ENCODE peak calls at places on chromosomes 3 and 15, in nine cellular contexts. One of them, this sample, is unnamed.

GRCh38 chr3:24220859-24221657 is 273.6 kb downstream of the THRB start:
- DNase-seq in AG04449: peak
- DNase-seq in NCI-H2227 treated with DMSO at 0.1 percent for 48 hours: no peak
- DNase-seq in tibial artery: peak
- DNase-seq in T-cell: no peak
- DNase-seq in iris pigment epithelial cell: peak
- DNase-seq in heart left ventricle: no peak
- DNase-seq in stimulated activated CD8-positive, alpha-beta memory T cell treated with anti-CD3 and anti-CD28 coated beads, Interleukin-7, amount 100 ng/mL, for 48 hours: no peak
- DNase-seq in AML-193: no peak
- DNase-seq in this sample: peak

GRCh38 chr3:194283218-194284006 is 67.7 kb downstream of the CPN2 start:
- DNase-seq in AG04449: no peak
- DNase-seq in NCI-H2227 treated with DMSO at 0.1 percent for 48 hours: no peak
- DNase-seq in tibial artery: peak
- DNase-seq in T-cell: no peak
- DNase-seq in iris pigment epithelial cell: no peak
- DNase-seq in heart left ventricle: no peak
- DNase-seq in stimulated activated CD8-positive, alpha-beta memory T cell treated with anti-CD3 and anti-CD28 coated beads, Interleukin-7, amount 100 ng/mL, for 48 hours: no peak
- DNase-seq in AML-193: no peak
- DNase-seq in this sample: peak

GRCh38 chr3:149216195-149216869 is 5.3 kb downstream of the CP start:
- DNase-seq in AG04449: no peak
- DNase-seq in NCI-H2227 treated with DMSO at 0.1 percent for 48 hours: no peak
- DNase-seq in tibial artery: no peak
- DNase-seq in T-cell: no peak
- DNase-seq in iris pigment epithelial cell: peak
- DNase-seq in heart left ventricle: no peak
- DNase-seq in stimulated activated CD8-positive, alpha-beta memory T cell treated with anti-CD3 and anti-CD28 coated beads, Interleukin-7, amount 100 ng/mL, for 48 hours: no peak
- DNase-seq in AML-193: no peak
- DNase-seq in this sample: no peak

GRCh38 chr3:113234688-113235260 is 23.4 kb downstream of the BOC start:
- DNase-seq in AG04449: no peak
- DNase-seq in NCI-H2227 treated with DMSO at 0.1 percent for 48 hours: no peak
- DNase-seq in tibial artery: no peak
- DNase-seq in T-cell: no peak
- DNase-seq in iris pigment epithelial cell: no peak
- DNase-seq in heart left ventricle: no peak
- DNase-seq in stimulated activated CD8-positive, alpha-beta memory T cell treated with anti-CD3 and anti-CD28 coated beads, Interleukin-7, amount 100 ng/mL, for 48 hours: no peak
- DNase-seq in AML-193: no peak
- DNase-seq in this sample: no peak

GRCh38 chr3:71051893-71052687 is 531.4 kb downstream of the FOXP1 start:
- DNase-seq in AG04449: no peak
- DNase-seq in NCI-H2227 treated with DMSO at 0.1 percent for 48 hours: no peak
- DNase-seq in tibial artery: no peak
- DNase-seq in T-cell: no peak
- DNase-seq in iris pigment epithelial cell: peak
- DNase-seq in heart left ventricle: no peak
- DNase-seq in stimulated activated CD8-positive, alpha-beta memory T cell treated with anti-CD3 and anti-CD28 coated beads, Interleukin-7, amount 100 ng/mL, for 48 hours: no peak
- DNase-seq in AML-193: no peak
- DNase-seq in this sample: no peak

GRCh38 chr15:52171807-52172206 is 19.4 kb downstream of the GNB5 start:
- DNase-seq in AG04449: no peak
- DNase-seq in NCI-H2227 treated with DMSO at 0.1 percent for 48 hours: no peak
- DNase-seq in tibial artery: no peak
- DNase-seq in T-cell: no peak
- DNase-seq in iris pigment epithelial cell: no peak
- DNase-seq in heart left ventricle: no peak
- DNase-seq in stimulated activated CD8-positive, alpha-beta memory T cell treated with anti-CD3 and anti-CD28 coated beads, Interleukin-7, amount 100 ng/mL, for 48 hours: no peak
- DNase-seq in AML-193: no peak
- DNase-seq in this sample: no peak

GRCh38 chr3:79200456-79200855 is 567.3 kb downstream of the ROBO1 start:
- DNase-seq in AG04449: no peak
- DNase-seq in NCI-H2227 treated with DMSO at 0.1 percent for 48 hours: no peak
- DNase-seq in tibial artery: no peak
- DNase-seq in T-cell: no peak
- DNase-seq in iris pigment epithelial cell: no peak
- DNase-seq in heart left ventricle: no peak
- DNase-seq in stimulated activated CD8-positive, alpha-beta memory T cell treated with anti-CD3 and anti-CD28 coated beads, Interleukin-7, amount 100 ng/mL, for 48 hours: no peak
- DNase-seq in AML-193: no peak
- DNase-seq in this sample: no peak

GRCh38 chr3:70933105-70933810 is 620.8 kb upstream of the MDFIC2 start:
- DNase-seq in AG04449: no peak
- DNase-seq in NCI-H2227 treated with DMSO at 0.1 percent for 48 hours: no peak
- DNase-seq in tibial artery: no peak
- DNase-seq in T-cell: no peak
- DNase-seq in iris pigment epithelial cell: no peak
- DNase-seq in heart left ventricle: no peak
- DNase-seq in stimulated activated CD8-positive, alpha-beta memory T cell treated with anti-CD3 and anti-CD28 coated beads, Interleukin-7, amount 100 ng/mL, for 48 hours: no peak
- DNase-seq in AML-193: no peak
- DNase-seq in this sample: no peak

GRCh38 chr3:143327388-143327787 is 207.8 kb downstream of the CHST2 start:
- DNase-seq in AG04449: no peak
- DNase-seq in NCI-H2227 treated with DMSO at 0.1 percent for 48 hours: no peak
- DNase-seq in tibial artery: no peak
- DNase-seq in T-cell: no peak
- DNase-seq in iris pigment epithelial cell: no peak
- DNase-seq in heart left ventricle: no peak
- DNase-seq in stimulated activated CD8-positive, alpha-beta memory T cell treated with anti-CD3 and anti-CD28 coated beads, Interleukin-7, amount 100 ng/mL, for 48 hours: no peak
- DNase-seq in AML-193: peak
- DNase-seq in this sample: no peak

GRCh38 chr3:29668233-29668632 is 387.4 kb downstream of the RBMS3 start:
- DNase-seq in AG04449: no peak
- DNase-seq in NCI-H2227 treated with DMSO at 0.1 percent for 48 hours: no peak
- DNase-seq in tibial artery: no peak
- DNase-seq in T-cell: no peak
- DNase-seq in iris pigment epithelial cell: no peak
- DNase-seq in heart left ventricle: no peak
- DNase-seq in stimulated activated CD8-positive, alpha-beta memory T cell treated with anti-CD3 and anti-CD28 coated beads, Interleukin-7, amount 100 ng/mL, for 48 hours: no peak
- DNase-seq in AML-193: no peak
- DNase-seq in this sample: no peak

GRCh38 chr3:163056874-163057497 is 1560.4 kb downstream of the OTOL1 start:
- DNase-seq in AG04449: no peak
- DNase-seq in NCI-H2227 treated with DMSO at 0.1 percent for 48 hours: no peak
- DNase-seq in tibial artery: peak
- DNase-seq in T-cell: no peak
- DNase-seq in iris pigment epithelial cell: peak
- DNase-seq in heart left ventricle: no peak
- DNase-seq in stimulated activated CD8-positive, alpha-beta memory T cell treated with anti-CD3 and anti-CD28 coated beads, Interleukin-7, amount 100 ng/mL, for 48 hours: no peak
- DNase-seq in AML-193: peak
- DNase-seq in this sample: peak

GRCh38 chr15:77869021-77869895 is 208.3 kb downstream of the TBC1D2B start:
- DNase-seq in AG04449: no peak
- DNase-seq in NCI-H2227 treated with DMSO at 0.1 percent for 48 hours: no peak
- DNase-seq in tibial artery: no peak
- DNase-seq in T-cell: no peak
- DNase-seq in iris pigment epithelial cell: no peak
- DNase-seq in heart left ventricle: no peak
- DNase-seq in stimulated activated CD8-positive, alpha-beta memory T cell treated with anti-CD3 and anti-CD28 coated beads, Interleukin-7, amount 100 ng/mL, for 48 hours: no peak
- DNase-seq in AML-193: no peak
- DNase-seq in this sample: peak

GRCh38 chr15:76206325-76206976 is 104.8 kb downstream of the ETFA start:
- DNase-seq in AG04449: no peak
- DNase-seq in NCI-H2227 treated with DMSO at 0.1 percent for 48 hours: no peak
- DNase-seq in tibial artery: peak
- DNase-seq in T-cell: no peak
- DNase-seq in iris pigment epithelial cell: peak
- DNase-seq in heart left ventricle: peak
- DNase-seq in stimulated activated CD8-positive, alpha-beta memory T cell treated with anti-CD3 and anti-CD28 coated beads, Interleukin-7, amount 100 ng/mL, for 48 hours: no peak
- DNase-seq in AML-193: no peak
- DNase-seq in this sample: peak

GRCh38 chr15:31569836-31570235 is 243.2 kb downstream of the KLF13 start:
- DNase-seq in AG04449: no peak
- DNase-seq in NCI-H2227 treated with DMSO at 0.1 percent for 48 hours: no peak
- DNase-seq in tibial artery: no peak
- DNase-seq in T-cell: no peak
- DNase-seq in iris pigment epithelial cell: no peak
- DNase-seq in heart left ventricle: no peak
- DNase-seq in stimulated activated CD8-positive, alpha-beta memory T cell treated with anti-CD3 and anti-CD28 coated beads, Interleukin-7, amount 100 ng/mL, for 48 hours: no peak
- DNase-seq in AML-193: no peak
- DNase-seq in this sample: no peak

GRCh38 chr3:195085356-195086130 is 185.4 kb downstream of the XXYLT1 start:
- DNase-seq in AG04449: no peak
- DNase-seq in NCI-H2227 treated with DMSO at 0.1 percent for 48 hours: no peak
- DNase-seq in tibial artery: no peak
- DNase-seq in T-cell: no peak
- DNase-seq in iris pigment epithelial cell: no peak
- DNase-seq in heart left ventricle: peak
- DNase-seq in stimulated activated CD8-positive, alpha-beta memory T cell treated with anti-CD3 and anti-CD28 coated beads, Interleukin-7, amount 100 ng/mL, for 48 hours: no peak
- DNase-seq in AML-193: no peak
- DNase-seq in this sample: peak

GRCh38 chr3:185831195-185831594 is 6.4 kb upstream of the IGF2BP2 start:
- DNase-seq in AG04449: no peak
- DNase-seq in NCI-H2227 treated with DMSO at 0.1 percent for 48 hours: no peak
- DNase-seq in tibial artery: no peak
- DNase-seq in T-cell: no peak
- DNase-seq in iris pigment epithelial cell: no peak
- DNase-seq in heart left ventricle: no peak
- DNase-seq in stimulated activated CD8-positive, alpha-beta memory T cell treated with anti-CD3 and anti-CD28 coated beads, Interleukin-7, amount 100 ng/mL, for 48 hours: no peak
- DNase-seq in AML-193: no peak
- DNase-seq in this sample: no peak

GRCh38 chr15:42919794-42920280 is 741 bp downstream of the TTBK2 start:
- DNase-seq in AG04449: no peak
- DNase-seq in NCI-H2227 treated with DMSO at 0.1 percent for 48 hours: peak
- DNase-seq in tibial artery: peak
- DNase-seq in T-cell: peak
- DNase-seq in iris pigment epithelial cell: peak
- DNase-seq in heart left ventricle: no peak
- DNase-seq in stimulated activated CD8-positive, alpha-beta memory T cell treated with anti-CD3 and anti-CD28 coated beads, Interleukin-7, amount 100 ng/mL, for 48 hours: no peak
- DNase-seq in AML-193: peak
- DNase-seq in this sample: no peak

GRCh38 chr3:32712506-32713055 is 27.6 kb downstream of the CNOT10 start:
- DNase-seq in AG04449: no peak
- DNase-seq in NCI-H2227 treated with DMSO at 0.1 percent for 48 hours: no peak
- DNase-seq in tibial artery: no peak
- DNase-seq in T-cell: no peak
- DNase-seq in iris pigment epithelial cell: no peak
- DNase-seq in heart left ventricle: no peak
- DNase-seq in stimulated activated CD8-positive, alpha-beta memory T cell treated with anti-CD3 and anti-CD28 coated beads, Interleukin-7, amount 100 ng/mL, for 48 hours: no peak
- DNase-seq in AML-193: no peak
- DNase-seq in this sample: no peak

GRCh38 chr3:14352002-14352627 is 50.3 kb upstream of the SLC6A6 start:
- DNase-seq in AG04449: no peak
- DNase-seq in NCI-H2227 treated with DMSO at 0.1 percent for 48 hours: peak
- DNase-seq in tibial artery: no peak
- DNase-seq in T-cell: no peak
- DNase-seq in iris pigment epithelial cell: no peak
- DNase-seq in heart left ventricle: no peak
- DNase-seq in stimulated activated CD8-positive, alpha-beta memory T cell treated with anti-CD3 and anti-CD28 coated beads, Interleukin-7, amount 100 ng/mL, for 48 hours: no peak
- DNase-seq in AML-193: no peak
- DNase-seq in this sample: no peak

GRCh38 chr15:63198315-63198714 is 8.9 kb downstream of the RAB8B start:
- DNase-seq in AG04449: no peak
- DNase-seq in NCI-H2227 treated with DMSO at 0.1 percent for 48 hours: no peak
- DNase-seq in tibial artery: no peak
- DNase-seq in T-cell: no peak
- DNase-seq in iris pigment epithelial cell: no peak
- DNase-seq in heart left ventricle: no peak
- DNase-seq in stimulated activated CD8-positive, alpha-beta memory T cell treated with anti-CD3 and anti-CD28 coated beads, Interleukin-7, amount 100 ng/mL, for 48 hours: no peak
- DNase-seq in AML-193: no peak
- DNase-seq in this sample: no peak

GRCh38 chr3:45223889-45224730 is 2.0 kb downstream of the TMEM158 start:
- DNase-seq in AG04449: no peak
- DNase-seq in NCI-H2227 treated with DMSO at 0.1 percent for 48 hours: no peak
- DNase-seq in tibial artery: no peak
- DNase-seq in T-cell: no peak
- DNase-seq in iris pigment epithelial cell: peak
- DNase-seq in heart left ventricle: no peak
- DNase-seq in stimulated activated CD8-positive, alpha-beta memory T cell treated with anti-CD3 and anti-CD28 coated beads, Interleukin-7, amount 100 ng/mL, for 48 hours: no peak
- DNase-seq in AML-193: no peak
- DNase-seq in this sample: no peak

GRCh38 chr15:63122002-63122893 is 587 bp downstream of the LACTB start:
- DNase-seq in AG04449: no peak
- DNase-seq in NCI-H2227 treated with DMSO at 0.1 percent for 48 hours: peak
- DNase-seq in tibial artery: peak
- DNase-seq in T-cell: peak
- DNase-seq in iris pigment epithelial cell: peak
- DNase-seq in heart left ventricle: peak
- DNase-seq in stimulated activated CD8-positive, alpha-beta memory T cell treated with anti-CD3 and anti-CD28 coated beads, Interleukin-7, amount 100 ng/mL, for 48 hours: peak
- DNase-seq in AML-193: peak
- DNase-seq in this sample: peak

GRCh38 chr3:53162672-53163458 is 1.9 kb downstream of the PRKCD start:
- DNase-seq in AG04449: no peak
- DNase-seq in NCI-H2227 treated with DMSO at 0.1 percent for 48 hours: no peak
- DNase-seq in tibial artery: no peak
- DNase-seq in T-cell: peak
- DNase-seq in iris pigment epithelial cell: no peak
- DNase-seq in heart left ventricle: no peak
- DNase-seq in stimulated activated CD8-positive, alpha-beta memory T cell treated with anti-CD3 and anti-CD28 coated beads, Interleukin-7, amount 100 ng/mL, for 48 hours: peak
- DNase-seq in AML-193: no peak
- DNase-seq in this sample: no peak

GRCh38 chr3:50275996-50276761 is 2.7 kb upstream of the LSMEM2 start:
- DNase-seq in AG04449: no peak
- DNase-seq in NCI-H2227 treated with DMSO at 0.1 percent for 48 hours: no peak
- DNase-seq in tibial artery: no peak
- DNase-seq in T-cell: peak
- DNase-seq in iris pigment epithelial cell: no peak
- DNase-seq in heart left ventricle: no peak
- DNase-seq in stimulated activated CD8-positive, alpha-beta memory T cell treated with anti-CD3 and anti-CD28 coated beads, Interleukin-7, amount 100 ng/mL, for 48 hours: no peak
- DNase-seq in AML-193: no peak
- DNase-seq in this sample: no peak

This sample was measured in right cardiac atrium.